ENCODE peak calls at places on chromosomes 3 and 15, in seven cellular contexts. H is MM.1S, Y is Peyer's patch, Z is thoracic aorta, S is PC-3, K is body of pancreas, D is BE2C. O is an unnamed sample.
A peak's percentile ranks its signal among the peaks of the same experiment; 100 is the strongest.

GRCh38 chr3:119817964-119818363 is 36.1 kb downstream of the NR1I2 start:
- DNase-seq in H (no peak), Y (no peak), Z (no peak), S (no peak), K (no peak), D (no peak), O (no peak)

GRCh38 chr15:91468861-91469260 is 368.8 kb downstream of the SV2B start:
- DNase-seq in H (no peak), Y (no peak), Z (no peak), S (no peak), K (no peak), D (no peak), O (no peak)

GRCh38 chr15:73329501-73330200 is 39.1 kb downstream of the HCN4 start:
- DNase-seq in H (no peak), Y (no peak), Z (no peak), S (no peak), K (no peak), D (no peak), O (no peak)

GRCh38 chr15:56892651-56893348 is 25.6 kb upstream of the TCF12 start:
- DNase-seq in H (no peak), Y (no peak), Z (no peak), S (no peak), K (no peak), D (no peak), O (no peak)

GRCh38 chr3:153552887-153553604 is 391.0 kb downstream of the RAP2B start:
- DNase-seq in H (no peak), Y (no peak), Z (no peak), S (no peak), K (no peak), D (no peak), O (no peak)

GRCh38 chr3:195057716-195058115 is 213.2 kb downstream of the XXYLT1 start:
- DNase-seq in H (no peak), Y (no peak), Z (no peak), S (no peak), K (no peak), D (no peak), O (no peak)

GRCh38 chr15:71654714-71655174 is 155.6 kb upstream of the NR2E3 start:
- DNase-seq in H (no peak), Y (no peak), Z (no peak), S (no peak), K (no peak), D (no peak), O (peak; percentile 23)

GRCh38 chr15:36221992-36222391 is 357.4 kb upstream of the CDIN1 start:
- DNase-seq in H (no peak), Y (no peak), Z (no peak), S (no peak), K (no peak), D (no peak), O (no peak)

GRCh38 chr3:5126586-5126985 is 4.5 kb downstream of the ARL8B start:
- DNase-seq in H (no peak), Y (no peak), Z (no peak), S (no peak), K (no peak), D (no peak), O (peak; percentile 81)

GRCh38 chr15:48358229-48358641 is 27.0 kb downstream of the DUT start:
- DNase-seq in H (peak; percentile 53), Y (no peak), Z (no peak), S (peak; percentile 49), K (no peak), D (no peak), O (peak; percentile 50)

DNA sequence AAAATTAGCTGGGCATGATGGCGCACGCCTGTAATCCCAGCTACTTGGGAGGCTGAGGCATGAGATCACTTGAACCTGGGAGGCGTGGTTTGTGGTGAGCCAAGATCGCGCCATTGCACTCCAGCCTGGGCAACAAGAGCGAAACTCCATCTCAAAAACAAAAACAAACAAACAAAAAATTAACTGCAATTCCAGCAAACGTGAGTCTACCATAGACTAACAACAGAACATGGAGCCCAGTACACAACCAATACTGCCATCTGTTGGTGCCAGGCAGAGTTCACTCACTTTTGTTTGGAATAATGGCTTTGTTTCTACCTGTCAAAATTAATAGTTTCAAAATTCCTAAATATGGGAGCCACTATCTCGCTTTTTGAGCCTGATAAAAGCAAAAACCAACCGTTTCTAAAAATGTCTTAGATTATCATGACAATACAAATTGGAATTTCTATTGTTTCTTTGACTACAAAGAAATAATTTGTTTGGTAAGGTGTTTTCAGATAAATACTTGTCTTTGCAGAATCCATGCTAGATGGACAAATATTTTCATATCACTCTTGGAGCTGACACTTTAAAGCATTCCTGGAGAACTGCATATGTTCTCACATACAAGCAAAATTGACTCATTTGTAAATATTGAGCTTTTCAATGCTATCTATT is 45.0 kb downstream of the GPR176 start:
- DNase-seq in H (peak; percentile 57), Y (peak; percentile 57), Z (no peak), S (peak; percentile 69), K (peak; percentile 48), D (peak; percentile 49), O (peak; percentile 49)
- TF ChIP-seq CTCF in H (peak; percentile 69), Y (peak; percentile 56), Z (no peak), S (peak; percentile 87), K (peak; percentile 32), D (peak; percentile 83), O (peak; percentile 60)

DNA sequence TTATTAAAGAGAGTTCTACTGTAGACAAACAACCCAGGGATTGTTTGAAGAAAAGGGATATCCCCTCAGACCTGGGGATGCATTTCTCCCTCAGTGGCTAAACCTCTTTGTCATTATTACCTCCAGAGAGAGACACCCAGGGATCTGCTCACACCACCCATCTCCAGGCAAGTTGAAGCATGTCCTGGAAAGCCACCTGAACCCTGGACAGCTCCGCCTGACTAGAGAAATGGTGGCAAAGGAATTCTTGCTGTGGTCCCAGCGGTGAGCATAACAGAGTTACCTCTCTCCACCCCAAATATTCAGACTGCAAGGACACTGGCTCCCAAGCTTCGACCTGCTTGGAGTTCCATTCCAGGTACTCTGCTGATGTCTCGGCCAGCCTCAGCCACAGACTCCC is 320.2 kb downstream of the RORA start:
- DNase-seq in H (no peak), Y (no peak), Z (no peak), S (no peak), K (no peak), D (no peak), O (no peak)
- H3K27me3 ChIP-seq in H (no peaks in the 10 kb centered on the region), Y (no peaks in the 10 kb centered on the region), Z (no peaks in the 10 kb centered on the region), S (peaks cover 55% of the 10 kb centered on the region), K (no peaks in the 10 kb centered on the region), D (no peaks in the 10 kb centered on the region), O (peaks cover 1% of the 10 kb centered on the region)

GRCh38 chr3:170844377-170844776 is 25.6 kb downstream of the RPL22L1 start:
- DNase-seq in H (no peak), Y (no peak), Z (no peak), S (no peak), K (no peak), D (no peak), O (no peak)

GRCh38 chr3:170852307-170852706 is 17.7 kb downstream of the RPL22L1 start:
- DNase-seq in H (no peak), Y (no peak), Z (no peak), S (no peak), K (no peak), D (no peak), O (no peak)

GRCh38 chr3:170848294-170848917 is 21.6 kb downstream of the RPL22L1 start:
- DNase-seq in H (no peak), Y (no peak), Z (no peak), S (peak; percentile 75), K (no peak), D (no peak), O (peak; percentile 34)
- TF ChIP-seq CTCF in H (peak; percentile 56), Y (peak; percentile 34), Z (no peak), S (peak; percentile 83), K (peak; percentile 33), D (peak; percentile 26), O (no peak)

DNA sequence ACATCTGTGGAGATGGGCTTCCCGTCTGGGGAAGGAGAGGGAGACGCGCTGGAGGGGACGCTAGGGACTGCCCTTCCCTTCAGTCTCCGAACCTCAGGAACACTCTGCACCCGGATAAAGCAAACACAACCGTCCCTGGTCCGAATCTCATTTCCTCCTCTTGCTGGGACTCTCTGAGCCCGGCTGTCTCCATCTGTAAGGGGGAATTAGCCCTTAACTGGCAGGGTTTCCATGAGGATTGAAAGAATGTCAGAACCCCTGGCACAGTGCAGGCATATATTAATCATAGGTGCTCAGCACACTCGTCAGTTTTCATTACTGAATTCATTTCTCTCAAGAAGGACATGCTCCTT is 19.1 kb upstream of the IGDCC3 start:
- DNase-seq in H (no peak), Y (no peak), Z (no peak), S (no peak), K (no peak), D (no peak), O (no peak)
- H3K27me3 ChIP-seq in H (peaks cover 62% of the 10 kb centered on the region), Y (peaks cover 6% of the 10 kb centered on the region), Z (no peaks in the 10 kb centered on the region), S (no peaks in the 10 kb centered on the region), K (no peaks in the 10 kb centered on the region), D (peaks cover 28% of the 10 kb centered on the region), O (peaks cover 22% of the 10 kb centered on the region)

GRCh38 chr3:48598323-48599076 is 3.4 kb upstream of the COL7A1 start:
- DNase-seq in H (no peak), Y (peak; percentile 53), Z (peak; percentile 61), S (peak; percentile 94), K (peak; percentile 17), D (no peak), O (peak; percentile 98)
- TF ChIP-seq CTCF in H (no peak), Y (no peak), Z (no peak), S (no peak), K (no peak), D (no peak), O (no peak)

DNA sequence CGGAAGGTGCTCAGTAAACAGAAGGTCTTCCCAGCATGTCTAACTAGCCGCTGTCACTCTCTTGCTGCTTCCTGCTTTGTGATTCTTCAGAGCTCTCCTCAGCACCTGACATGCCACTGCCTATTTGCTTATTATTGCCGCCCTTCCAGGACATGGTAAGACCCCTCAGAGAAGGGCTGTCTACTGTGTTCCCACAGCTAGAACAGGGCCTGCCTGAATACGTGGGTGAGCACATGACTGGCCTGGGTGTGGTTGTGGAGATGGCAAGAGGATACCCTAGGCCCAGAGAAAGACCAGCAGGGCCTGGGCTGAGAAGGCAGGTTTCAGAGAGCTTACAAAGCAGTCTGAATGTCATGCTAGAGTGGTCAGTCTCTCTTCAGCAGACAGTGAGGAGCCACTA is 2.4 kb upstream of the EPHB1 start:
- DNase-seq in H (no peak), Y (no peak), Z (no peak), S (no peak), K (no peak), D (no peak), O (no peak)
- H3K27me3 ChIP-seq in H (peaks cover 18% of the 10 kb centered on the region), Y (no peaks in the 10 kb centered on the region), Z (no peaks in the 10 kb centered on the region), S (peaks cover 40% of the 10 kb centered on the region), K (peaks cover 7% of the 10 kb centered on the region), D (peaks cover 43% of the 10 kb centered on the region), O (peaks cover 21% of the 10 kb centered on the region)

GRCh38 chr15:26838742-26839460 is 28.0 kb upstream of the GABRA5 start:
- DNase-seq in H (no peak), Y (no peak), Z (no peak), S (peak; percentile 25), K (no peak), D (peak; percentile 54), O (no peak)
- TF ChIP-seq CTCF in H (peak; percentile 45), Y (no peak), Z (no peak), S (peak; percentile 69), K (peak; percentile 33), D (peak; percentile 87), O (peak; percentile 38)

O was measured in bronchial epithelial cell.